ENCODE peak calls at places on chromosomes 5 and 9, in six cellular contexts. H is IMR-90, I is H9, U is H1, V is neuronal stem cell, M is mesenchymal stem cell. C is an unnamed sample.

GRCh38 chr9:134946663-134947062 is 29.0 kb upstream of the FCN1 start:
- DNase-seq in H (no peak), I (no peak), U (no peak), V (no peak), M (no peak), C (no peak)

GRCh38 chr5:178453224-178453623 is 137.0 kb downstream of the COL23A1 start:
- DNase-seq in H (peak), I (no peak), U (peak), V (no peak), M (peak), C (no peak)

GRCh38 chr5:150585781-150586461 is 54.5 kb upstream of the SYNPO start:
- DNase-seq in H (no peak), I (no peak), U (no peak), V (no peak), M (no peak), C (no peak)

GRCh38 chr5:39713224-39713911 is 288.6 kb upstream of the DAB2 start:
- DNase-seq in H (peak), I (no peak), U (no peak), V (no peak), M (peak), C (peak)

GRCh38 chr9:99031994-99032393 is 72.9 kb upstream of the TGFBR1 start:
- DNase-seq in H (no peak), I (no peak), U (no peak), V (no peak), M (no peak), C (no peak)

GRCh38 chr5:177327539-177328522 is 16.1 kb upstream of the MXD3 start:
- DNase-seq in H (peak), I (peak), U (no peak), V (no peak), M (no peak), C (no peak)

GRCh38 chr9:28624771-28625170 is 1051.5 kb upstream of the C9orf72 start:
- DNase-seq in H (no peak), I (no peak), U (no peak), V (no peak), M (no peak), C (no peak)

GRCh38 chr9:136995370-136995769 is 998 bp downstream of the CLIC3 start:
- DNase-seq in H (no peak), I (no peak), U (no peak), V (no peak), M (no peak), C (no peak)

GRCh38 chr9:5851445-5851844 is 18.5 kb upstream of the ERMP1 start:
- DNase-seq in H (peak), I (no peak), U (no peak), V (no peak), M (peak), C (no peak)

GRCh38 chr9:82680179-82680935 is 382.6 kb downstream of the RASEF start:
- DNase-seq in H (no peak), I (no peak), U (no peak), V (no peak), M (no peak), C (no peak)

GRCh38 chr9:96148634-96149138 is 153.3 kb downstream of the HSD17B3 start:
- DNase-seq in H (no peak), I (no peak), U (no peak), V (no peak), M (no peak), C (no peak)

GRCh38 chr5:142301487-142302035 is 23.3 kb downstream of the SPRY4 start:
- DNase-seq in H (no peak), I (no peak), U (no peak), V (no peak), M (no peak), C (no peak)

GRCh38 chr9:97551308-97551707 is 49.8 kb downstream of the TMOD1 start:
- DNase-seq in H (no peak), I (no peak), U (no peak), V (no peak), M (no peak), C (no peak)

GRCh38 chr9:5917273-5917672 is 26.6 kb downstream of the MLANA start:
- DNase-seq in H (no peak), I (no peak), U (no peak), V (no peak), M (no peak), C (no peak)

GRCh38 chr5:88758584-88758983 is 124.4 kb downstream of the MEF2C start:
- DNase-seq in H (no peak), I (no peak), U (no peak), V (no peak), M (no peak), C (no peak)

GRCh38 chr9:123378956-123379660 is 23.1 kb downstream of the CRB2 start:
- DNase-seq in H (no peak), I (no peak), U (no peak), V (no peak), M (no peak), C (no peak)

GRCh38 chr9:123378028-123378427 is 22.0 kb downstream of the CRB2 start:
- DNase-seq in H (no peak), I (no peak), U (no peak), V (no peak), M (no peak), C (no peak)

GRCh38 chr9:123376218-123377071 is 20.4 kb downstream of the CRB2 start:
- DNase-seq in H (no peak), I (no peak), U (no peak), V (no peak), M (no peak), C (no peak)

GRCh38 chr9:123375725-123376132 is 19.7 kb downstream of the CRB2 start:
- DNase-seq in H (no peak), I (no peak), U (no peak), V (no peak), M (peak), C (peak)

GRCh38 chr9:123377211-123377971 is 21.4 kb downstream of the CRB2 start:
- DNase-seq in H (no peak), I (no peak), U (no peak), V (no peak), M (no peak), C (no peak)
- H2BK5ac ChIP-seq in H (no peak), I (no peak), U (no peak), V (peak), M (no peak), C (no peak)

GRCh38 chr9:34518110-34518616 is 4.6 kb downstream of the ENHO start:
- DNase-seq in H (no peak), I (no peak), U (no peak), V (no peak), M (no peak), C (no peak)
- H2BK15ac ChIP-seq in H (no peak), I (no peak), U (no peak), V (peak), M (no peak), C (no peak)

DNA sequence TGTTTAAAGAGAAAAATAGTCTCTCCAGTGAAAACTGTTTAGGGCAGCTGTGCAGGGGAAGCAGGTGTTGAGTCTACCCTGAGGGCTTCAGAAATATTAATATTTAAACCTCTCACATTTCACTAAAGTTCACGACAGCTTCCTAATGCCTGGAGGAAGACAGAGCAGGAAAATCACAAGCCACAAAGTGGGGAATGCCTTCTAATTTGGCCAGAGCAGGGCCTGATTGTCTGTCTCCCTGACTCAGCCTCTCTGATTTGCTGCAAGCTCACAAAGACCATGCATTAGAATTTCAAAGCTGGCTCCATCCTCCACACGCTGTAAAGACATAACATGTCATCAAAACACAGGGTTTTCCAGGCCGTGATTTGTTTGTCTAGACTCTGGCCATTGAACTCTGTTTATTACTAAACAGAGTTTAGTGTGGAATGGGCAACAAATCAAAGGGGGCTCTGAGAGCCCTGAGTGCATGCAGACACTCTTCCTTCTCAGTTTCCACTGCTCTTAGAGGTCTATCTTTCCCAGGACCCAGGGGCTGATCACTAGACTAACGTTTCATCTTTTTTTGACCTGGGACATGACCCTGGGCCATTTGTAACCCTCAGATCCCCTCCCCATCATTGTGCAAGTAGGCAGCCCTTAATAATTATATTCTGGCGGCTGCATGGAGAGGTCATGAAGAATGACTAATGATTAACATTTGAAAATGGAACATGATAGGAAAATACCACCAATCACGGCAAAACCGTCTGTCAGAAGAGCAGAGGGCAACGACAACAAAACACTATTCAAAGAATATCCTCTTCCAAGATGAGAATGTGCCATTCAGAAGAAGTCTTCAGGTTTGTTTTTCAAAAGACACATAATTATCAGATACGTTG is 140.3 kb downstream of the ENC1 start:
- DNase-seq in H (no peak), I (no peak), U (no peak), V (no peak), M (peak), C (peak)
- H2BK5ac ChIP-seq in H (no peak), I (no peak), U (no peak), V (no peak), M (no peak), C (no peak)

GRCh38 chr9:108017671-108018070 is 528.1 kb upstream of the KLF4 start:
- DNase-seq in H (no peak), I (no peak), U (no peak), V (peak), M (no peak), C (no peak)
- H2BK15ac ChIP-seq in H (no peak), I (no peak), U (no peak), V (no peak), M (no peak), C (no peak)

GRCh38 chr5:140648132-140648432 is 453 bp downstream of the IK start:
- DNase-seq in H (no peak), I (no peak), U (no peak), V (no peak), M (no peak), C (no peak)
- H2BK5ac ChIP-seq in H (peak), I (no peak), U (no peak), V (no peak), M (no peak), C (no peak)

GRCh38 chr5:138874771-138875628 is at the start of gene LRRTM2:
- DNase-seq in H (peak), I (no peak), U (no peak), V (no peak), M (peak), C (no peak)

GRCh38 chr5:138874241-138874640 is 894 bp downstream of the LRRTM2 start:
- DNase-seq in H (peak), I (no peak), U (no peak), V (no peak), M (no peak), C (no peak)

GRCh38 chr5:138878437-138879235 is 3.5 kb upstream of the LRRTM2 start:
- DNase-seq in H (no peak), I (no peak), U (no peak), V (no peak), M (no peak), C (no peak)

GRCh38 chr5:138873886-138874200 is 1.3 kb downstream of the LRRTM2 start:
- DNase-seq in H (no peak), I (no peak), U (no peak), V (no peak), M (no peak), C (no peak)

GRCh38 chr5:138876811-138877210 is 1.7 kb upstream of the LRRTM2 start:
- DNase-seq in H (no peak), I (no peak), U (no peak), V (no peak), M (no peak), C (no peak)
- H2BK15ac ChIP-seq in H (no peak), I (no peak), U (no peak), V (no peak), M (no peak), C (no peak)

GRCh38 chr5:4100739-4101138 is 505.1 kb downstream of the IRX1 start:
- DNase-seq in H (no peak), I (no peak), U (no peak), V (no peak), M (no peak), C (no peak)
- H2BK5ac ChIP-seq in H (no peak), I (no peak), U (no peak), V (no peak), M (no peak), C (no peak)

GRCh38 chr9:30478684-30479083 is 1905.8 kb upstream of the ACO1 start:
- DNase-seq in H (no peak), I (no peak), U (no peak), V (no peak), M (no peak), C (no peak)
- H2BK15ac ChIP-seq in H (no peak), I (no peak), U (no peak), V (no peak), M (no peak), C (no peak)

C was measured in mesendoderm.